ENCODE peak calls at places on chromosome 19, in eight cellular contexts. K, O, Z, L, A, U, E and F are unnamed samples.

GRCh38 chr19:6103217-6103644 is 7.1 kb downstream of the RFX2 start:
- DNase-seq in K (no peak), O (peak), Z (peak), L (no peak), A (peak), U (peak), E (no peak), F (peak)

GRCh38 chr19:844300-844971 is 3.6 kb downstream of the PRTN3 start:
- DNase-seq in K (no peak), O (no peak), Z (no peak), L (no peak), A (no peak), U (no peak), E (no peak), F (no peak)

GRCh38 chr19:3982701-3983541 is 2.3 kb downstream of the EEF2 start:
- DNase-seq in K (no peak), O (peak), Z (peak), L (no peak), A (peak), U (no peak), E (no peak), F (no peak)

GRCh38 chr19:43555185-43555770 is 20.0 kb downstream of the XRCC1 start:
- DNase-seq in K (peak), O (no peak), Z (peak), L (peak), A (peak), U (no peak), E (peak), F (peak)

GRCh38 chr19:12801466-12802266 is at the start of the genes PRDX2 and THSD8:
- DNase-seq in K (peak), O (no peak), Z (peak), L (no peak), A (peak), U (no peak), E (peak), F (peak)

GRCh38 chr19:39830406-39830805 is 3.6 kb downstream of the DYRK1B start:
- DNase-seq in K (peak), O (no peak), Z (no peak), L (no peak), A (no peak), U (no peak), E (no peak), F (no peak)

GRCh38 chr19:45539460-45539859 is 32.2 kb downstream of the VASP start:
- DNase-seq in K (no peak), O (no peak), Z (no peak), L (no peak), A (no peak), U (no peak), E (no peak), F (no peak)

GRCh38 chr19:16293133-16294085 is 31.2 kb upstream of the KLF2 start:
- DNase-seq in K (peak), O (peak), Z (peak), L (peak), A (peak), U (peak), E (no peak), F (no peak)

GRCh38 chr19:33639034-33639681 is 17.4 kb downstream of the CHST8 start:
- DNase-seq in K (no peak), O (no peak), Z (no peak), L (no peak), A (no peak), U (no peak), E (no peak), F (no peak)

GRCh38 chr19:44696939-44697669 is 1.8 kb upstream of the CEACAM16 start:
- DNase-seq in K (no peak), O (no peak), Z (no peak), L (no peak), A (no peak), U (no peak), E (no peak), F (no peak)

GRCh38 chr19:36707134-36707533 is 19.7 kb downstream of the ZNF567 start:
- DNase-seq in K (no peak), O (no peak), Z (no peak), L (no peak), A (no peak), U (no peak), E (no peak), F (no peak)

GRCh38 chr19:6324757-6325156 is 8.7 kb downstream of the ACER1 start:
- DNase-seq in K (no peak), O (no peak), Z (no peak), L (no peak), A (no peak), U (no peak), E (no peak), F (no peak)

GRCh38 chr19:7638802-7639465 is 2.0 kb downstream of the STXBP2 start:
- DNase-seq in K (no peak), O (no peak), Z (no peak), L (no peak), A (no peak), U (no peak), E (no peak), F (no peak)

GRCh38 chr19:34018546-34018945 is 153.8 kb upstream of the LSM14A start:
- DNase-seq in K (no peak), O (no peak), Z (no peak), L (no peak), A (no peak), U (no peak), E (no peak), F (no peak)

GRCh38 chr19:37983153-37983552 is 76.1 kb downstream of the SIPA1L3 start:
- DNase-seq in K (no peak), O (no peak), Z (peak), L (no peak), A (no peak), U (no peak), E (no peak), F (no peak)
- H3K27ac ChIP-seq in K (no peak), O (no peak), Z (no peak), L (no peak), A (peak), U (no peak), E (no peak), F (peak)

GRCh38 chr19:46875234-46875633 is 14.4 kb downstream of the ARHGAP35 start:
- DNase-seq in K (no peak), O (no peak), Z (no peak), L (no peak), A (no peak), U (no peak), E (no peak), F (no peak)
- H3K27ac ChIP-seq in K (no peak), O (peak), Z (no peak), L (no peak), A (peak), U (no peak), E (no peak), F (no peak)

GRCh38 chr19:28218728-28219127 is 994.2 kb downstream of the UQCRFS1 start:
- DNase-seq in K (no peak), O (no peak), Z (no peak), L (no peak), A (no peak), U (no peak), E (no peak), F (no peak)
- H3K27ac ChIP-seq in K (no peak), O (no peak), Z (no peak), L (no peak), A (no peak), U (no peak), E (no peak), F (no peak)

GRCh38 chr19:51944798-51945552 is 17.7 kb downstream of the ZNF613 start:
- DNase-seq in K (no peak), O (no peak), Z (no peak), L (no peak), A (no peak), U (no peak), E (no peak), F (no peak)
- H3K27ac ChIP-seq in K (no peak), O (no peak), Z (no peak), L (no peak), A (no peak), U (no peak), E (no peak), F (no peak)